ENCODE peak calls at places on chromosomes 4 and X, in four cellular contexts. I is T-helper 2 cell, B is ascending aorta, X is HuH-7.5. C is an unnamed sample.

GRCh38 chr4:52750819-52751348 is 341 bp downstream of the ERVMER34-1 start:
- DNase-seq in I (no peak), B (no peak), X (peak), C (no peak)

GRCh38 chr4:95761441-95761840 is 78.5 kb upstream of the PDHA2 start:
- DNase-seq in I (no peak), B (no peak), X (no peak), C (no peak)

GRCh38 chr4:152063301-152064235 is 302.8 kb upstream of the GATB start:
- DNase-seq in I (no peak), B (no peak), X (no peak), C (no peak)

GRCh38 chrX:124274438-124275166 is 57.9 kb upstream of the TEX13D start:
- DNase-seq in I (no peak), B (no peak), X (no peak), C (no peak)

GRCh38 chr4:159117564-159117963 is 14.7 kb downstream of the RAPGEF2 start:
- DNase-seq in I (no peak), B (no peak), X (no peak), C (no peak)

GRCh38 chr4:40193018-40193571 is 3.7 kb upstream of the RHOH start:
- DNase-seq in I (no peak), B (no peak), X (no peak), C (no peak)

GRCh38 chrX:38800981-38801845 is at the start of gene MID1IP1:
- DNase-seq in I (peak), B (peak), X (peak), C (peak)

GRCh38 chr4:31194823-31195222 is 474.7 kb downstream of the PCDH7 start:
- DNase-seq in I (no peak), B (no peak), X (no peak), C (no peak)

GRCh38 chr4:114223580-114223979 is 244.1 kb upstream of the ARSJ start:
- DNase-seq in I (no peak), B (no peak), X (no peak), C (no peak)

GRCh38 chr4:105106416-105106815 is 40.3 kb upstream of the TET2 start:
- DNase-seq in I (no peak), B (no peak), X (no peak), C (no peak)

GRCh38 chr4:7390366-7390765 is 44.4 kb downstream of the PSAPL1 start:
- DNase-seq in I (no peak), B (no peak), X (peak), C (no peak)

GRCh38 chrX:20383487-20383886 is 116.8 kb upstream of the RPS6KA3 start:
- DNase-seq in I (no peak), B (no peak), X (no peak), C (no peak)

GRCh38 chr4:106914223-106914622 is 121.9 kb downstream of the DKK2 start:
- DNase-seq in I (no peak), B (no peak), X (no peak), C (no peak)

GRCh38 chr4:148240241-148240640 is 202.0 kb downstream of the NR3C2 start:
- DNase-seq in I (no peak), B (no peak), X (no peak), C (no peak)

GRCh38 chr4:158529505-158529904 is 7.8 kb downstream of the RXFP1 start:
- DNase-seq in I (no peak), B (no peak), X (no peak), C (no peak)

GRCh38 chrX:30060718-30061117 is 154.6 kb upstream of the MAGEB2 start:
- DNase-seq in I (no peak), B (no peak), X (no peak), C (no peak)

GRCh38 chr4:173494013-173494970 is 35.7 kb downstream of the HAND2 start:
- DNase-seq in I (peak), B (no peak), X (peak), C (no peak)

GRCh38 chrX:100768679-100769338 is 36.9 kb upstream of the SYTL4 start:
- DNase-seq in I (peak), B (peak), X (peak), C (peak)

GRCh38 chrX:77389891-77390290 is 57.3 kb upstream of the FGF16 start:
- DNase-seq in I (no peak), B (no peak), X (no peak), C (no peak)

C was measured in GOT3.